ENCODE peak calls at places on chromosomes 4 and X, in seven cellular contexts. I is dermis blood vessel endothelial cell, S is HFF-Myc, V is NCI-H2081 treated with DMSO at 0.1 percent for 48 hours, M is AG08395, Q is ureter, A is suprapubic skin. O is an unnamed sample.

GRCh38 chr4:156575430-156576073 is 396.0 kb downstream of the PDGFC start:
- DNase-seq in I (no peak), S (no peak), V (no peak), M (peak), Q (no peak), A (no peak), O (no peak)

GRCh38 chrX:121579016-121579760 is 531.8 kb downstream of the GLUD2 start:
- DNase-seq in I (peak), S (peak), V (no peak), M (no peak), Q (no peak), A (no peak), O (no peak)

GRCh38 chr4:128525387-128525786 is 237.8 kb upstream of the PGRMC2 start:
- DNase-seq in I (peak), S (no peak), V (no peak), M (no peak), Q (no peak), A (no peak), O (no peak)

GRCh38 chrX:16828126-16828908 is 41.8 kb downstream of the RBBP7 start:
- DNase-seq in I (peak), S (no peak), V (no peak), M (no peak), Q (peak), A (no peak), O (no peak)

GRCh38 chrX:69313622-69314290 is 148.5 kb upstream of the PJA1 start:
- DNase-seq in I (no peak), S (no peak), V (no peak), M (no peak), Q (peak), A (no peak), O (no peak)

GRCh38 chr4:139315221-139315675 is 13.0 kb upstream of the NDUFC1 start:
- DNase-seq in I (no peak), S (no peak), V (no peak), M (no peak), Q (no peak), A (no peak), O (no peak)

GRCh38 chr4:73267050-73267449 is 8.5 kb upstream of the ANKRD17 start:
- DNase-seq in I (no peak), S (no peak), V (no peak), M (no peak), Q (no peak), A (no peak), O (no peak)

GRCh38 chr4:1244081-1244977 is 4.6 kb downstream of the CTBP1 start:
- DNase-seq in I (no peak), S (no peak), V (no peak), M (peak), Q (no peak), A (peak), O (peak)

GRCh38 chr4:93147524-93148212 is 680.9 kb upstream of the ATOH1 start:
- DNase-seq in I (no peak), S (no peak), V (peak), M (no peak), Q (no peak), A (no peak), O (no peak)

GRCh38 chr4:3174371-3175338 is 74.3 kb upstream of the MSANTD1 start:
- DNase-seq in I (no peak), S (no peak), V (no peak), M (no peak), Q (no peak), A (no peak), O (no peak)

GRCh38 chrX:23745786-23746185 is 2.7 kb upstream of the ACOT9 start:
- DNase-seq in I (peak), S (no peak), V (no peak), M (no peak), Q (no peak), A (no peak), O (no peak)

GRCh38 chr4:152590179-152591031 is 54.5 kb upstream of the FBXW7 start:
- DNase-seq in I (no peak), S (peak), V (no peak), M (peak), Q (no peak), A (no peak), O (no peak)

GRCh38 chr4:28277931-28278330 is 1417.3 kb downstream of the STIM2 start:
- DNase-seq in I (no peak), S (no peak), V (no peak), M (no peak), Q (no peak), A (no peak), O (no peak)

GRCh38 chr4:178165909-178166308 is 723.7 kb upstream of the AGA start:
- DNase-seq in I (no peak), S (no peak), V (no peak), M (no peak), Q (no peak), A (no peak), O (no peak)

GRCh38 chrX:108018659-108019381 is 26.0 kb upstream of the VSIG1 start:
- DNase-seq in I (no peak), S (no peak), V (no peak), M (no peak), Q (no peak), A (no peak), O (no peak)

GRCh38 chr4:121822796-121823504 is 733 bp downstream of the CCNA2 start:
- DNase-seq in I (peak), S (no peak), V (no peak), M (peak), Q (no peak), A (peak), O (peak)

GRCh38 chrX:20315140-20315539 is 48.4 kb upstream of the RPS6KA3 start:
- DNase-seq in I (no peak), S (no peak), V (no peak), M (no peak), Q (no peak), A (no peak), O (no peak)

GRCh38 chr4:20192754-20193521 is 58.8 kb upstream of the SLIT2 start:
- DNase-seq in I (peak), S (peak), V (no peak), M (peak), Q (no peak), A (no peak), O (no peak)

GRCh38 chr4:26410385-26411293 is 79.6 kb downstream of the CCKAR start:
- DNase-seq in I (peak), S (peak), V (peak), M (peak), Q (no peak), A (no peak), O (no peak)

GRCh38 chr4:100635899-100636298 is 118.1 kb upstream of the EMCN start:
- DNase-seq in I (no peak), S (no peak), V (no peak), M (no peak), Q (no peak), A (no peak), O (no peak)

GRCh38 chr4:153018716-153019115 is 82.6 kb downstream of the FHDC1 start:
- DNase-seq in I (no peak), S (no peak), V (no peak), M (no peak), Q (no peak), A (no peak), O (no peak)

GRCh38 chr4:1211371-1211770 is 37.6 kb downstream of the CTBP1 start:
- DNase-seq in I (no peak), S (no peak), V (no peak), M (no peak), Q (no peak), A (peak), O (peak)

GRCh38 chr4:5166377-5166776 is 115.1 kb downstream of the STK32B start:
- DNase-seq in I (peak), S (no peak), V (no peak), M (no peak), Q (no peak), A (no peak), O (no peak)

GRCh38 chr4:89575840-89576239 is 261.1 kb downstream of the SNCA start:
- DNase-seq in I (no peak), S (no peak), V (no peak), M (no peak), Q (no peak), A (no peak), O (no peak)

GRCh38 chr4:75630174-75630931 is at the start of gene CDKL2:
- DNase-seq in I (peak), S (no peak), V (peak), M (peak), Q (peak), A (peak), O (peak)

GRCh38 chr4:164937576-164938270 is 39.7 kb downstream of the TRIM61 start:
- DNase-seq in I (no peak), S (no peak), V (no peak), M (peak), Q (no peak), A (no peak), O (no peak)

GRCh38 chrX:33065415-33065814 is 145.9 kb downstream of the DMD start:
- DNase-seq in I (no peak), S (no peak), V (no peak), M (no peak), Q (no peak), A (no peak), O (no peak)

GRCh38 chr4:182975806-182976205 is 58.6 kb upstream of the DCTD start:
- DNase-seq in I (peak), S (peak), V (no peak), M (peak), Q (no peak), A (no peak), O (no peak)

O was measured in left lung.